ENCODE peak calls at places on chromosome 5, in four cellular contexts. One of them, this sample, is unnamed.

GRCh38 chr5:160379485-160379884 is 9.1 kb upstream of the C1QTNF2 start:
- DNase-seq in GM23248: no peak
- DNase-seq in body of pancreas: no peak
- DNase-seq in skeletal muscle cell: no peak
- DNase-seq in this sample: no peak

GRCh38 chr5:112584781-112585180 is 152.9 kb upstream of the APC start:
- DNase-seq in skeletal muscle cell: no peak
- DNase-seq in GM23248: no peak
- DNase-seq in body of pancreas: no peak
- DNase-seq in this sample: no peak

GRCh38 chr5:133245191-133246052 is 193.6 kb downstream of the HSPA4 start:
- DNase-seq in GM23248: peak
- DNase-seq in skeletal muscle cell: peak
- DNase-seq in body of pancreas: no peak
- DNase-seq in this sample: no peak

GRCh38 chr5:32042571-32042970 is 131.5 kb downstream of the GOLPH3 start:
- DNase-seq in GM23248: no peak
- DNase-seq in skeletal muscle cell: no peak
- DNase-seq in body of pancreas: peak
- DNase-seq in this sample: no peak

GRCh38 chr5:66326276-66326675 is 182.2 kb downstream of the SREK1 start:
- DNase-seq in GM23248: peak
- DNase-seq in body of pancreas: no peak
- DNase-seq in skeletal muscle cell: no peak
- DNase-seq in this sample: no peak

GRCh38 chr5:173178369-173178910 is 34.1 kb downstream of the BNIP1 start:
- DNase-seq in body of pancreas: no peak
- DNase-seq in skeletal muscle cell: no peak
- DNase-seq in GM23248: no peak
- DNase-seq in this sample: no peak

GRCh38 chr5:65862384-65862783 is 64.0 kb upstream of the ERBIN start:
- DNase-seq in GM23248: peak
- DNase-seq in skeletal muscle cell: no peak
- DNase-seq in body of pancreas: no peak
- DNase-seq in this sample: no peak

GRCh38 chr5:77356740-77357139 is 135.4 kb downstream of the WDR41 start:
- DNase-seq in body of pancreas: no peak
- DNase-seq in skeletal muscle cell: peak
- DNase-seq in GM23248: peak
- DNase-seq in this sample: no peak

GRCh38 chr5:179239256-179240135 is 105.8 kb downstream of the ADAMTS2 start:
- DNase-seq in skeletal muscle cell: no peak
- DNase-seq in GM23248: no peak
- DNase-seq in body of pancreas: no peak
- DNase-seq in this sample: no peak

GRCh38 chr5:173746050-173746449 is 129.6 kb upstream of the BOD1 start:
- DNase-seq in skeletal muscle cell: no peak
- DNase-seq in GM23248: peak
- DNase-seq in body of pancreas: no peak
- DNase-seq in this sample: peak

GRCh38 chr5:159657298-159657697 is 259.0 kb upstream of the ADRA1B start:
- DNase-seq in GM23248: no peak
- DNase-seq in body of pancreas: no peak
- DNase-seq in skeletal muscle cell: no peak
- DNase-seq in this sample: no peak

GRCh38 chr5:100535060-100536005 is at the start of gene FAM174A:
- DNase-seq in GM23248: peak
- DNase-seq in skeletal muscle cell: peak
- DNase-seq in body of pancreas: peak
- DNase-seq in this sample: peak

GRCh38 chr5:172043822-172044221 is 37.4 kb upstream of the FBXW11 start:
- DNase-seq in GM23248: no peak
- DNase-seq in body of pancreas: no peak
- DNase-seq in skeletal muscle cell: no peak
- DNase-seq in this sample: no peak

GRCh38 chr5:107011530-107012115 is 659.1 kb downstream of the EFNA5 start:
- DNase-seq in skeletal muscle cell: peak
- DNase-seq in GM23248: no peak
- DNase-seq in body of pancreas: no peak
- DNase-seq in this sample: no peak

GRCh38 chr5:135340568-135340967 is 58.5 kb downstream of the MACROH2A1 start:
- DNase-seq in skeletal muscle cell: no peak
- DNase-seq in body of pancreas: no peak
- DNase-seq in GM23248: no peak
- DNase-seq in this sample: no peak

GRCh38 chr5:132190161-132190817 is 37.4 kb downstream of the P4HA2 start:
- DNase-seq in GM23248: peak
- DNase-seq in body of pancreas: peak
- DNase-seq in skeletal muscle cell: no peak
- DNase-seq in this sample: peak

GRCh38 chr5:71974622-71975021 is 132.7 kb upstream of the MAP1B start:
- DNase-seq in body of pancreas: no peak
- DNase-seq in GM23248: peak
- DNase-seq in skeletal muscle cell: no peak
- DNase-seq in this sample: no peak

GRCh38 chr5:15664961-15665360 is 165.0 kb downstream of the FBXL7 start:
- DNase-seq in skeletal muscle cell: no peak
- DNase-seq in GM23248: peak
- DNase-seq in body of pancreas: no peak
- DNase-seq in this sample: no peak

GRCh38 chr5:145574889-145575573 is 260.1 kb downstream of the PRELID2 start:
- DNase-seq in GM23248: no peak
- DNase-seq in skeletal muscle cell: no peak
- DNase-seq in body of pancreas: no peak
- DNase-seq in this sample: no peak

GRCh38 chr5:154302181-154302580 is 111.6 kb downstream of the GALNT10 start:
- DNase-seq in GM23248: no peak
- DNase-seq in body of pancreas: peak
- DNase-seq in skeletal muscle cell: no peak
- DNase-seq in this sample: no peak

GRCh38 chr5:15594922-15595568 is 95.1 kb downstream of the FBXL7 start:
- DNase-seq in GM23248: no peak
- DNase-seq in body of pancreas: no peak
- DNase-seq in skeletal muscle cell: peak
- DNase-seq in this sample: peak

GRCh38 chr5:109878887-109879286 is 189.2 kb downstream of the MAN2A1 start:
- DNase-seq in body of pancreas: no peak
- DNase-seq in GM23248: no peak
- DNase-seq in skeletal muscle cell: no peak
- DNase-seq in this sample: no peak

GRCh38 chr5:14158890-14159666 is 15.9 kb downstream of the TRIO start:
- DNase-seq in body of pancreas: no peak
- DNase-seq in GM23248: no peak
- DNase-seq in skeletal muscle cell: no peak
- DNase-seq in this sample: no peak

GRCh38 chr5:14155075-14155474 is 11.9 kb downstream of the TRIO start:
- DNase-seq in GM23248: no peak
- DNase-seq in body of pancreas: no peak
- DNase-seq in skeletal muscle cell: no peak
- DNase-seq in this sample: no peak

GRCh38 chr5:14157494-14157782 is 14.3 kb downstream of the TRIO start:
- DNase-seq in skeletal muscle cell: no peak
- DNase-seq in body of pancreas: no peak
- DNase-seq in GM23248: no peak
- DNase-seq in this sample: no peak

GRCh38 chr5:14155730-14156129 is 12.6 kb downstream of the TRIO start:
- DNase-seq in GM23248: no peak
- DNase-seq in skeletal muscle cell: no peak
- DNase-seq in body of pancreas: no peak
- DNase-seq in this sample: no peak

DNA sequence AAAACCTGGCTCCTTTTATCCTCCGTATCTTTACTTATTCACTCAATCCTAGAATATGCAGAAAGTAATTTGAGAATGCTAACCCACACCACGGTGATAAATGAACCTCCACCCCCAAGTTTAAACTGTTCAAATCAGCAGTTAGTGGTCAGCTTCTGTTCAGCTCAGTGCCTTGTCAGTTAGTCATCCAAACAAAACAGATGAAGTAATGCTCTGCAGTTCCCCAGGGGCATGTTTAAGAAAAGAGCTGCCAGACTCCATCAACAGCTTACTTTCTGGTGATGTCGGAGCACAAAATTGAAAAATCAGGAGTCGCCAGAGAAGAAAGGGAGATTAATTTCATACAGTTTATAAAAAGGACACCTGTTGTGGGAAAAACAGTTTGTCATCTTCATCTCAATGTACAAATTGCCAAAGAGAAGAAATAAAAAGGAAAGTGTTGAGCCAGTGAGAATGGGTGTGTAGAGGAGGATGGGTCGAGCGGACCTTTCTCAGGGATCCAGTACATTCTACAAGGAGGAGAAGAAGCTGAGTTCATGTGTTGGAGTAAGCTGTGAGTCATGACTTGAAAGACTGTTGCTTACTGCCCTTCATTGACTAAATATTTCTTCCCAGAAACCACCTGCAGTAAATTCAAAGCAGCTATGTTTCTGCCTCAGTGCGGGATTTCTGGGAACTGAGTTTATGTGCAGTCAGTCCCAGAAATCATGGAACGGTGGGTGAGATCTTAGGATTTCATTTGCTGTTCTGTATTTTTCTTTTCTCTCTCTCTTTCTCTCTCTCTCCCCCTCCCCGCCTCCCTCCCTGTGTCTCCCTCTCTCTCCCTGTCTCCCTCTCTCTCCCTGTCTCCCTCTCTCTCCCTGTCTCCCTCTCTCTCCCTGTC is 13.7 kb downstream of the TRIO start:
- DNase-seq in skeletal muscle cell: peak
- DNase-seq in body of pancreas: peak
- DNase-seq in GM23248: peak
- DNase-seq in this sample: peak
- H3K4me3 ChIP-seq in skeletal muscle cell: peak
- H3K4me3 ChIP-seq in body of pancreas: no peak
- H3K4me3 ChIP-seq in GM23248: peak
- H3K4me3 ChIP-seq in this sample: no peak

GRCh38 chr5:177085985-177086917 is at the start of gene FGFR4:
- DNase-seq in body of pancreas: peak
- DNase-seq in skeletal muscle cell: no peak
- DNase-seq in GM23248: peak
- DNase-seq in this sample: peak

GRCh38 chr5:177086918-177087706 is 397 bp downstream of the FGFR4 start:
- DNase-seq in skeletal muscle cell: no peak
- DNase-seq in body of pancreas: peak
- DNase-seq in GM23248: peak
- DNase-seq in this sample: peak

GRCh38 chr5:177089825-177090641 is 3.3 kb downstream of the FGFR4 start:
- DNase-seq in GM23248: no peak
- DNase-seq in skeletal muscle cell: no peak
- DNase-seq in body of pancreas: no peak
- DNase-seq in this sample: no peak

GRCh38 chr5:177089146-177089545 is 2.4 kb downstream of the FGFR4 start:
- DNase-seq in body of pancreas: no peak
- DNase-seq in skeletal muscle cell: no peak
- DNase-seq in GM23248: no peak
- DNase-seq in this sample: no peak

DNA sequence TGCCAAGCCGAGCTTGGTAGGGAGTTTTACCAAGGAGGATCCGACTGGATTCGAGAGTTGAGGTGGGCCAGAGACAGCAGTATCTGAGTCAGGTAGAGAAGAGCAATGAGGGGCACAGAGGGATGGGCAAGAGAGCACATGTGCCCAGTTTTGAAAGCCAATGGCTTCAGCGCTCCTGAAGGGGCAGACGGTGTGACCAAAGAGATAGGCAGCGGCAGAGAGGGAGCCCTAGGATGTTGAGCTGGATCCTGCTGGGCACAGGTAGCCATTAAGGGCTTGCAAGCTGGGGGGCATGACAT is 941 bp downstream of the FGFR4 start:
- DNase-seq in body of pancreas: no peak
- DNase-seq in GM23248: no peak
- DNase-seq in skeletal muscle cell: no peak
- DNase-seq in this sample: no peak
- H3K4me3 ChIP-seq in body of pancreas: no peak
- H3K4me3 ChIP-seq in GM23248: no peak
- H3K4me3 ChIP-seq in skeletal muscle cell: peak
- H3K4me3 ChIP-seq in this sample: peak

DNA sequence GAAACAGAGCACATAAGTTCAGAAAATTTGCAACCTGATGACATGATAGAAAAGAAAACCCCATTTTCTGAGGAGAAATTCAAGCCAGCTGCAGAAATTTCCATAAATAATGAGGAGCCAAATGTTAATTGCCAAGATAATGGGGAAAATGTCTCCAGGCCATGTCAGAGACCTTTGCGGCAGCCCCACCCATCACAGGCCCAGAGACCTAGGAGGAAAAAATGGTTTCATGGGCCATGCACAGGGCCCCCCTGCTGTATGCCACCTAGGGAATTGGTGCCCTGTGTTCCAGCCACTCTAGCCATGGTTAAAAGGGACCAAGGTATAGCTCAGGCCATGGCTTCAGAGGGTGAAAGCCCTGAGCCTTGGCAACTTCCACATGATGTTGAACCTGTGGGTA is 118.1 kb downstream of the NR2F1-AS1 start:
- DNase-seq in GM23248: no peak
- DNase-seq in body of pancreas: no peak
- DNase-seq in skeletal muscle cell: no peak
- DNase-seq in this sample: no peak
- H3K4me3 ChIP-seq in GM23248: no peak
- H3K4me3 ChIP-seq in body of pancreas: no peak
- H3K4me3 ChIP-seq in skeletal muscle cell: no peak
- H3K4me3 ChIP-seq in this sample: no peak

GRCh38 chr5:142059304-142059940 is 46.6 kb upstream of the GNPDA1 start:
- DNase-seq in body of pancreas: peak
- DNase-seq in skeletal muscle cell: no peak
- DNase-seq in GM23248: peak
- DNase-seq in this sample: no peak

GRCh38 chr5:142065273-142065672 is 43.3 kb upstream of the NDFIP1 start:
- DNase-seq in skeletal muscle cell: peak
- DNase-seq in GM23248: peak
- DNase-seq in body of pancreas: peak
- DNase-seq in this sample: peak

GRCh38 chr5:142063376-142063775 is 45.2 kb upstream of the NDFIP1 start:
- DNase-seq in skeletal muscle cell: no peak
- DNase-seq in body of pancreas: no peak
- DNase-seq in GM23248: no peak
- DNase-seq in this sample: no peak

DNA sequence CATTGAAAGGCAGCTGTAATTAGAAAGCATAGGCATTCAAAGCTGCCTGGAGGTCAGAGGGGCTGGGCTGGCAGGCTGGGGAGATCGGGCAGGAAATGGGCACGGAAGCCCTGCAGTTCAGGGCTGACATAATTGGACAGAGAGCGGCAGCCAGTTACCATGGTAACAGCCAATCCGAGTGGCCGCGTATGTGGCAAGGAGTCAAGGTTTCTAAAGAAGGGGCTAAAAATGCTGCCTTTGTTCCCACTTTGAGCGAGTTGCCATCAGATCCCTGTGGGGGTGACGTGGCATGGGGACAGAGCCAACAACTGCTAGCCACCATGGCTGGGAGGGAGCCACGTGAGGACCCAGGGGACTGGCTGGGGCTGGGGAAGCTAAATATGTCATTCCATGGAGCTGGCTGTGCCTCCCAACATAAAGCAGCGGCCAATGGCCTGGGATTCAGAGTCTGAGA is 44.7 kb upstream of the NDFIP1 start:
- DNase-seq in GM23248: peak
- DNase-seq in body of pancreas: peak
- DNase-seq in skeletal muscle cell: peak
- DNase-seq in this sample: peak
- H3K4me3 ChIP-seq in GM23248: peak
- H3K4me3 ChIP-seq in body of pancreas: no peak
- H3K4me3 ChIP-seq in skeletal muscle cell: peak
- H3K4me3 ChIP-seq in this sample: no peak